ENCODE peak calls at places on chromosomes 2 and 18, in nine cellular contexts. One of them, this sample, is unnamed.

GRCh38 chr18:25544872-25545271 is 192.9 kb upstream of the ZNF521 start:
- DNase-seq in heart left ventricle: no peak
- DNase-seq in BJ: no peak
- DNase-seq in endothelial cell: no peak
- DNase-seq in coronary artery: no peak
- DNase-seq in upper lobe of right lung: no peak
- DNase-seq in mucosa of descending colon: no peak
- DNase-seq in K562: no peak
- DNase-seq in dorsolateral prefrontal cortex: no peak
- DNase-seq in this sample: no peak

GRCh38 chr2:43759195-43759594 is 14.6 kb upstream of the DYNC2LI1 start:
- DNase-seq in heart left ventricle: no peak
- DNase-seq in BJ: peak
- DNase-seq in endothelial cell: no peak
- DNase-seq in coronary artery: no peak
- DNase-seq in upper lobe of right lung: no peak
- DNase-seq in mucosa of descending colon: no peak
- DNase-seq in K562: no peak
- DNase-seq in dorsolateral prefrontal cortex: no peak
- DNase-seq in this sample: no peak

GRCh38 chr2:37997629-37998028 is 72.5 kb downstream of the RMDN2 start:
- DNase-seq in heart left ventricle: no peak
- DNase-seq in BJ: no peak
- DNase-seq in endothelial cell: no peak
- DNase-seq in coronary artery: no peak
- DNase-seq in upper lobe of right lung: no peak
- DNase-seq in mucosa of descending colon: no peak
- DNase-seq in K562: no peak
- DNase-seq in dorsolateral prefrontal cortex: no peak
- DNase-seq in this sample: no peak

GRCh38 chr2:31397099-31397498 is 17.4 kb downstream of the XDH start:
- DNase-seq in heart left ventricle: no peak
- DNase-seq in BJ: no peak
- DNase-seq in endothelial cell: no peak
- DNase-seq in coronary artery: no peak
- DNase-seq in upper lobe of right lung: no peak
- DNase-seq in mucosa of descending colon: no peak
- DNase-seq in K562: no peak
- DNase-seq in dorsolateral prefrontal cortex: no peak
- DNase-seq in this sample: no peak

GRCh38 chr2:135825131-135825854 is 11.7 kb downstream of the LCT start:
- DNase-seq in heart left ventricle: no peak
- DNase-seq in BJ: no peak
- DNase-seq in endothelial cell: no peak
- DNase-seq in coronary artery: no peak
- DNase-seq in upper lobe of right lung: no peak
- DNase-seq in mucosa of descending colon: peak
- DNase-seq in K562: no peak
- DNase-seq in dorsolateral prefrontal cortex: no peak
- DNase-seq in this sample: no peak

GRCh38 chr18:27413495-27414401 is 228.6 kb upstream of the CHST9 start:
- DNase-seq in heart left ventricle: peak
- DNase-seq in BJ: no peak
- DNase-seq in endothelial cell: no peak
- DNase-seq in coronary artery: no peak
- DNase-seq in upper lobe of right lung: no peak
- DNase-seq in mucosa of descending colon: no peak
- DNase-seq in K562: no peak
- DNase-seq in dorsolateral prefrontal cortex: no peak
- DNase-seq in this sample: no peak

GRCh38 chr2:177603734-177604133 is 211.2 kb downstream of the AGPS start:
- DNase-seq in heart left ventricle: no peak
- DNase-seq in BJ: no peak
- DNase-seq in endothelial cell: no peak
- DNase-seq in coronary artery: no peak
- DNase-seq in upper lobe of right lung: no peak
- DNase-seq in mucosa of descending colon: no peak
- DNase-seq in K562: no peak
- DNase-seq in dorsolateral prefrontal cortex: no peak
- DNase-seq in this sample: no peak

GRCh38 chr2:226153553-226153952 is 646.1 kb downstream of the IRS1 start:
- DNase-seq in heart left ventricle: no peak
- DNase-seq in BJ: no peak
- DNase-seq in endothelial cell: no peak
- DNase-seq in coronary artery: no peak
- DNase-seq in upper lobe of right lung: no peak
- DNase-seq in mucosa of descending colon: no peak
- DNase-seq in K562: no peak
- DNase-seq in dorsolateral prefrontal cortex: no peak
- DNase-seq in this sample: no peak

GRCh38 chr2:200405599-200406298 is 99.3 kb downstream of the SPATS2L start:
- DNase-seq in heart left ventricle: no peak
- DNase-seq in BJ: peak
- DNase-seq in endothelial cell: no peak
- DNase-seq in coronary artery: no peak
- DNase-seq in upper lobe of right lung: no peak
- DNase-seq in mucosa of descending colon: no peak
- DNase-seq in K562: peak
- DNase-seq in dorsolateral prefrontal cortex: no peak
- DNase-seq in this sample: no peak

GRCh38 chr2:75589344-75590105 is 28.8 kb upstream of the EVA1A start:
- DNase-seq in heart left ventricle: no peak
- DNase-seq in BJ: no peak
- DNase-seq in endothelial cell: no peak
- DNase-seq in coronary artery: no peak
- DNase-seq in upper lobe of right lung: no peak
- DNase-seq in mucosa of descending colon: no peak
- DNase-seq in K562: no peak
- DNase-seq in dorsolateral prefrontal cortex: no peak
- DNase-seq in this sample: no peak

GRCh38 chr2:135947483-135947882 is 37.9 kb downstream of the DARS1 start:
- DNase-seq in heart left ventricle: no peak
- DNase-seq in BJ: no peak
- DNase-seq in endothelial cell: no peak
- DNase-seq in coronary artery: no peak
- DNase-seq in upper lobe of right lung: no peak
- DNase-seq in mucosa of descending colon: no peak
- DNase-seq in K562: no peak
- DNase-seq in dorsolateral prefrontal cortex: no peak
- DNase-seq in this sample: no peak

GRCh38 chr2:55430536-55430935 is 10.9 kb upstream of the CCDC88A start:
- DNase-seq in heart left ventricle: no peak
- DNase-seq in BJ: no peak
- DNase-seq in endothelial cell: no peak
- DNase-seq in coronary artery: no peak
- DNase-seq in upper lobe of right lung: no peak
- DNase-seq in mucosa of descending colon: no peak
- DNase-seq in K562: no peak
- DNase-seq in dorsolateral prefrontal cortex: no peak
- DNase-seq in this sample: no peak

DNA sequence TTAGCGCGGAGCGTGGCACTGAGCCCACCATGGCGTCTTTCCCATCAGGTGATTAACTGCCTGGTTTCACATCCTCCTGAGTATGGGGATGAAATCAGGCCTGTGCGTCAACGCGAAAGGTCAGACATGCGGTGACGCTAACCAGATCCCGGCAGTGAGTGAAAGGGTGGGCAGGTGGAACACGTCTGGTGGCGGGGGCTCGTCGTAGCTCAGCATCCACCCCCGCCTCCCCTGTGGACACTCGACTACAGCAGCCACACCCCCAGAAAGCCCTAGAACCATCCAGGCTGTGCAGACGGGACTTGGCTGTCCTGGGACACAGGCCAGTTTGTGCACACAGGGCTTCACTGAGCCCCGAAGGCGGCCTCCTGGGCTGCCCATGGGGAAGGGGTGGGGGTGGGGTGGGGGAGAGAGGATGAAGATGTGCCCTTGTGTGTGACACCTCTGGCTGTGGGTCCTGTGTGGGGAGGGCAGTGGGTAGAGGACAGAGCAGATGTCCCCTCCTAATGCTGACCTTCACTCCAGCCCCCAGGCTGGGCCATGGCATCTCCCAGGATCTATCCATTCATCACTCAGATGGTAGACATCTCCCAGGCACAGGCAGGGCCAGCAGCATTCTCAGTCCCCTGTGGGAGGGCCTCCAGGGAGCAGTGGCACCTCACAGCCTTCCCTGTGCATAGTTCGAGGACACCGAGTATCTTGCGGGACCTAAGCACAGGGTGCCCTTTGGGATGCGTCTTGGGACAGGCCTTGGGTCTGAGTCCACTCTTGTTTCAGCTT is 27.5 kb downstream of the RAMP1 start:
- DNase-seq in heart left ventricle: peak
- DNase-seq in BJ: no peak
- DNase-seq in endothelial cell: no peak
- DNase-seq in coronary artery: no peak
- DNase-seq in upper lobe of right lung: no peak
- DNase-seq in mucosa of descending colon: peak
- DNase-seq in K562: no peak
- DNase-seq in dorsolateral prefrontal cortex: no peak
- DNase-seq in this sample: no peak
- TF ChIP-seq CTCF in heart left ventricle: no peak
- TF ChIP-seq CTCF in BJ: no peak
- TF ChIP-seq CTCF in endothelial cell: no peak
- TF ChIP-seq CTCF in coronary artery: no peak
- TF ChIP-seq CTCF in upper lobe of right lung: no peak
- TF ChIP-seq CTCF in mucosa of descending colon: no peak
- TF ChIP-seq CTCF in K562: no peak
- TF ChIP-seq CTCF in dorsolateral prefrontal cortex: no peak
- TF ChIP-seq CTCF in this sample: no peak

GRCh38 chr2:97699765-97700444 is 13.5 kb upstream of the ZAP70 start:
- DNase-seq in heart left ventricle: peak
- DNase-seq in BJ: no peak
- DNase-seq in endothelial cell: peak
- DNase-seq in coronary artery: no peak
- DNase-seq in upper lobe of right lung: no peak
- DNase-seq in mucosa of descending colon: no peak
- DNase-seq in K562: peak
- DNase-seq in dorsolateral prefrontal cortex: peak
- DNase-seq in this sample: peak

GRCh38 chr2:97701851-97702465 is 11.4 kb upstream of the ZAP70 start:
- DNase-seq in heart left ventricle: no peak
- DNase-seq in BJ: no peak
- DNase-seq in endothelial cell: no peak
- DNase-seq in coronary artery: no peak
- DNase-seq in upper lobe of right lung: no peak
- DNase-seq in mucosa of descending colon: no peak
- DNase-seq in K562: no peak
- DNase-seq in dorsolateral prefrontal cortex: peak
- DNase-seq in this sample: no peak

GRCh38 chr2:97698530-97698929 is 14.8 kb upstream of the ZAP70 start:
- DNase-seq in heart left ventricle: no peak
- DNase-seq in BJ: no peak
- DNase-seq in endothelial cell: no peak
- DNase-seq in coronary artery: no peak
- DNase-seq in upper lobe of right lung: no peak
- DNase-seq in mucosa of descending colon: no peak
- DNase-seq in K562: no peak
- DNase-seq in dorsolateral prefrontal cortex: no peak
- DNase-seq in this sample: no peak

GRCh38 chr2:97702731-97703470 is 10.5 kb upstream of the ZAP70 start:
- DNase-seq in heart left ventricle: no peak
- DNase-seq in BJ: no peak
- DNase-seq in endothelial cell: no peak
- DNase-seq in coronary artery: no peak
- DNase-seq in upper lobe of right lung: no peak
- DNase-seq in mucosa of descending colon: no peak
- DNase-seq in K562: no peak
- DNase-seq in dorsolateral prefrontal cortex: peak
- DNase-seq in this sample: no peak

GRCh38 chr2:97701186-97701585 is 12.2 kb upstream of the ZAP70 start:
- DNase-seq in heart left ventricle: no peak
- DNase-seq in BJ: no peak
- DNase-seq in endothelial cell: no peak
- DNase-seq in coronary artery: no peak
- DNase-seq in upper lobe of right lung: no peak
- DNase-seq in mucosa of descending colon: no peak
- DNase-seq in K562: no peak
- DNase-seq in dorsolateral prefrontal cortex: peak
- DNase-seq in this sample: no peak
- TF ChIP-seq CTCF in heart left ventricle: no peak
- TF ChIP-seq CTCF in BJ: no peak
- TF ChIP-seq CTCF in endothelial cell: no peak
- TF ChIP-seq CTCF in coronary artery: no peak
- TF ChIP-seq CTCF in upper lobe of right lung: no peak
- TF ChIP-seq CTCF in mucosa of descending colon: no peak
- TF ChIP-seq CTCF in K562: no peak
- TF ChIP-seq CTCF in dorsolateral prefrontal cortex: no peak
- TF ChIP-seq CTCF in this sample: no peak

GRCh38 chr18:4528405-4528804 is 73.3 kb upstream of the DLGAP1 start:
- DNase-seq in heart left ventricle: no peak
- DNase-seq in BJ: no peak
- DNase-seq in endothelial cell: no peak
- DNase-seq in coronary artery: no peak
- DNase-seq in upper lobe of right lung: no peak
- DNase-seq in mucosa of descending colon: no peak
- DNase-seq in K562: no peak
- DNase-seq in dorsolateral prefrontal cortex: no peak
- DNase-seq in this sample: no peak

GRCh38 chr18:4524096-4524495 is 69.0 kb upstream of the DLGAP1 start:
- DNase-seq in heart left ventricle: no peak
- DNase-seq in BJ: no peak
- DNase-seq in endothelial cell: no peak
- DNase-seq in coronary artery: no peak
- DNase-seq in upper lobe of right lung: no peak
- DNase-seq in mucosa of descending colon: no peak
- DNase-seq in K562: no peak
- DNase-seq in dorsolateral prefrontal cortex: no peak
- DNase-seq in this sample: no peak
- TF ChIP-seq CTCF in heart left ventricle: no peak
- TF ChIP-seq CTCF in BJ: no peak
- TF ChIP-seq CTCF in endothelial cell: no peak
- TF ChIP-seq CTCF in coronary artery: no peak
- TF ChIP-seq CTCF in upper lobe of right lung: no peak
- TF ChIP-seq CTCF in mucosa of descending colon: no peak
- TF ChIP-seq CTCF in K562: no peak
- TF ChIP-seq CTCF in dorsolateral prefrontal cortex: no peak
- TF ChIP-seq CTCF in this sample: no peak

DNA sequence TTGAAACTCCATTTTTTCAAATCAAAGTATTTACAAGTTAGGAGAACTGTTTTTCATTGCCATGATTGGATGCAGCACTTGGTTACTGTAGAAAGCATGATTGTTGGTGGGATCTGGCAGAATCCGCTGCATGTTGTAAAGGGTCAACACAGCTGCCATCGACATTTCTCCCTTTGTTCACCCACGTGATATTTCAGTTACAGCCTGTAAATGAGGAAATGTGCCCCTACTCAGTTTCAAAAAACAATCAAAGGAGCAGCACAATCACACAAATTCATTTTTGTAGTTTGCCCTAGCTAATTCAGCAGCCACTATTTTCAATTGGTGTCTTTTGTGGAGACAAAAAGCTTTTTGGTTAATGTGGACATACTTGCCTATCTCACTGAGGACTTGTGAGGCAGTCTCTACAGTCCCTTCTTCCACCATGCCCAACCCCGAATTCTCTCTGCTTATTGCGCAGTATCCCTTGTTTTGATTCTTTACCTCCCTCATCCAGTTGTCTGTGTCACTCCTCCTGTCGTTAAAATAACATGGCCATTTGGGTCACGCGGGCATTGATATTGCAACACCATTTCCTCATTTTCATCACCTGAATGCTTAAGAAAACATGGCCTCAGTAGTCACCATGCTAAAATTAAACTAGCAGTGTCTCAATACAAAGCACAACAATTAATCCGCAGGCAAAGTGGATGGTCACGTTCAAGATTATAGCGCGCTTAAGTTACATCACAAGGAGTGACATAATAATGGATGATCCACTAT is 6.4 kb upstream of the PROC start:
- DNase-seq in heart left ventricle: no peak
- DNase-seq in BJ: no peak
- DNase-seq in endothelial cell: no peak
- DNase-seq in coronary artery: no peak
- DNase-seq in upper lobe of right lung: no peak
- DNase-seq in mucosa of descending colon: no peak
- DNase-seq in K562: no peak
- DNase-seq in dorsolateral prefrontal cortex: peak
- DNase-seq in this sample: no peak
- TF ChIP-seq CTCF in heart left ventricle: no peak
- TF ChIP-seq CTCF in BJ: no peak
- TF ChIP-seq CTCF in endothelial cell: no peak
- TF ChIP-seq CTCF in coronary artery: no peak
- TF ChIP-seq CTCF in upper lobe of right lung: no peak
- TF ChIP-seq CTCF in mucosa of descending colon: no peak
- TF ChIP-seq CTCF in K562: no peak
- TF ChIP-seq CTCF in dorsolateral prefrontal cortex: no peak
- TF ChIP-seq CTCF in this sample: no peak

This sample was measured in neural crest cell.